ENCODE peak calls at places on chromosomes 11 and 22, in eight cellular contexts. N is AG09309, Y is kidney, P is BE2C, X is fibroblast of the aortic adventitia, I is H9, S is Calu3, K is sigmoid colon. H is an unnamed sample.

GRCh38 chr11:118921121-118921928 is 4.4 kb downstream of the BCL9L start:
- DNase-seq in Y (peak; percentile 93), P (no peak), K (peak; percentile 93), I (peak; percentile 63), N (no peak), X (peak; percentile 94), S (no peak), H (no peak)

GRCh38 chr11:126588630-126589491 is 233.4 kb downstream of the ST3GAL4 start:
- DNase-seq in Y (no peak), K (no peak), N (no peak), P (no peak), S (no peak), I (no peak), X (no peak), H (no peak)

GRCh38 chr11:62680825-62681240 is 2.0 kb upstream of the UBXN1 start:
- DNase-seq in N (no peak), I (no peak), K (peak; percentile 73), S (peak; percentile 64), Y (no peak), X (peak; percentile 91), P (peak; percentile 56), H (no peak)

GRCh38 chr22:23119492-23120414 is 22.0 kb downstream of the RSPH14 start:
- DNase-seq in S (no peak), P (no peak), N (no peak), K (no peak), X (no peak), Y (no peak), I (no peak), H (no peak)

GRCh38 chr11:130897262-130898182 is 18.8 kb downstream of the SNX19 start:
- DNase-seq in K (peak; percentile 96), N (peak; percentile 92), I (no peak), S (peak; percentile 77), P (no peak), X (peak; percentile 98), Y (peak; percentile 92), H (no peak)

GRCh38 chr22:31929126-31929928 is 15.0 kb upstream of the YWHAH start:
- DNase-seq in S (no peak), K (no peak), P (peak; percentile 82), I (no peak), N (no peak), Y (peak; percentile 30), X (no peak), H (no peak)

GRCh38 chr11:66467756-66468155 is 1.1 kb downstream of the PELI3 start:
- DNase-seq in K (no peak), Y (peak; percentile 75), I (peak; percentile 47), P (no peak), X (no peak), S (peak; percentile 21), N (no peak), H (no peak)

GRCh38 chr11:69122642-69123431 is 32.9 kb upstream of the SMIM38 start:
- DNase-seq in S (peak; percentile 96), N (no peak), X (peak; percentile 69), P (no peak), K (no peak), Y (peak; percentile 97), I (peak; percentile 96), H (peak; percentile 45)

GRCh38 chr11:1501421-1502167 is 15.0 kb upstream of the MOB2 start:
- DNase-seq in I (no peak), P (no peak), S (no peak), Y (peak; percentile 72), K (no peak), X (no peak), N (no peak), H (no peak)

GRCh38 chr22:26239561-26239960 is 70.3 kb downstream of the SEZ6L start:
- DNase-seq in I (peak; percentile 4), Y (no peak), P (no peak), K (no peak), S (no peak), X (no peak), N (no peak), H (no peak)

GRCh38 chr11:27395556-27396258 is 32.7 kb upstream of the CCDC34 start:
- DNase-seq in I (no peak), S (peak; percentile 39), X (no peak), K (no peak), N (no peak), P (no peak), Y (no peak), H (no peak)

GRCh38 chr11:111707039-111707690 is 59.0 kb downstream of the PPP2R1B start:
- DNase-seq in P (no peak), Y (no peak), S (peak; percentile 31), X (peak; percentile 97), K (peak; percentile 87), I (no peak), N (peak; percentile 27), H (no peak)

GRCh38 chr22:50544078-50544745 is 1.5 kb upstream of the KLHDC7B start:
- DNase-seq in I (peak; percentile 89), K (peak; percentile 81), S (peak; percentile 93), N (no peak), X (peak; percentile 53), Y (peak; percentile 92), P (peak; percentile 90), H (no peak)

GRCh38 chr11:132862137-132862536 is 670.2 kb downstream of the OPCML start:
- DNase-seq in P (no peak), Y (no peak), S (no peak), I (no peak), X (no peak), N (no peak), K (no peak), H (no peak)

GRCh38 chr11:123143921-123144320 is 51.1 kb downstream of the CLMP start:
- DNase-seq in S (no peak), P (no peak), Y (no peak), I (no peak), X (no peak), N (no peak), K (no peak), H (no peak)

GRCh38 chr11:3684129-3684685 is 13.0 kb upstream of the CHRNA10 start:
- DNase-seq in S (no peak), N (no peak), P (no peak), Y (no peak), X (no peak), K (no peak), I (no peak), H (no peak)

GRCh38 chr11:3685923-3686322 is 14.7 kb upstream of the CHRNA10 start:
- DNase-seq in N (no peak), K (no peak), P (no peak), S (no peak), X (no peak), Y (no peak), I (no peak), H (no peak)

GRCh38 chr11:3683039-3683438 is 11.9 kb upstream of the CHRNA10 start:
- DNase-seq in X (no peak), N (no peak), K (no peak), S (no peak), Y (no peak), I (no peak), P (no peak), H (no peak)

GRCh38 chr11:3686751-3687150 is 15.6 kb upstream of the CHRNA10 start:
- DNase-seq in N (no peak), I (no peak), S (no peak), X (no peak), K (no peak), Y (no peak), P (no peak), H (no peak)

GRCh38 chr11:3684787-3685186 is 13.6 kb upstream of the CHRNA10 start:
- DNase-seq in S (no peak), N (no peak), Y (no peak), P (no peak), K (no peak), X (no peak), I (no peak), H (no peak)
- TF ChIP-seq CTCF in S (no peak), N (no peak), Y (no peak), P (no peak), K (no peak), X (no peak), I (no peak), H (no peak)

GRCh38 chr11:70471254-70471653 is 72.9 kb downstream of the CTTN start:
- DNase-seq in N (no peak), P (peak; percentile 51), Y (no peak), S (peak; percentile 22), K (peak; percentile 47), X (peak; percentile 18), I (peak; percentile 75), H (no peak)
- TF ChIP-seq CTCF in N (no peak), P (peak; percentile 52), Y (no peak), S (no peak), K (no peak), X (peak; percentile 32), I (peak; percentile 66), H (no peak)

GRCh38 chr11:116838321-116839084 is 1.1 kb upstream of the APOA1 start:
- DNase-seq in S (no peak), X (no peak), P (no peak), Y (no peak), I (no peak), K (peak; percentile 7), N (no peak), H (no peak)

GRCh38 chr11:116842117-116842516 is 4.7 kb upstream of the APOA1 start:
- DNase-seq in S (no peak), I (no peak), X (no peak), K (no peak), Y (no peak), N (no peak), P (no peak), H (no peak)

GRCh38 chr11:116842909-116843308 is 5.5 kb upstream of the APOA1 start:
- DNase-seq in I (no peak), Y (no peak), N (no peak), X (no peak), P (no peak), S (peak; percentile 8), K (no peak), H (no peak)

GRCh38 chr11:116840746-116841296 is 3.4 kb upstream of the APOA1 start:
- DNase-seq in P (no peak), K (peak; percentile 51), Y (no peak), N (no peak), X (no peak), S (no peak), I (no peak), H (no peak)

DNA sequence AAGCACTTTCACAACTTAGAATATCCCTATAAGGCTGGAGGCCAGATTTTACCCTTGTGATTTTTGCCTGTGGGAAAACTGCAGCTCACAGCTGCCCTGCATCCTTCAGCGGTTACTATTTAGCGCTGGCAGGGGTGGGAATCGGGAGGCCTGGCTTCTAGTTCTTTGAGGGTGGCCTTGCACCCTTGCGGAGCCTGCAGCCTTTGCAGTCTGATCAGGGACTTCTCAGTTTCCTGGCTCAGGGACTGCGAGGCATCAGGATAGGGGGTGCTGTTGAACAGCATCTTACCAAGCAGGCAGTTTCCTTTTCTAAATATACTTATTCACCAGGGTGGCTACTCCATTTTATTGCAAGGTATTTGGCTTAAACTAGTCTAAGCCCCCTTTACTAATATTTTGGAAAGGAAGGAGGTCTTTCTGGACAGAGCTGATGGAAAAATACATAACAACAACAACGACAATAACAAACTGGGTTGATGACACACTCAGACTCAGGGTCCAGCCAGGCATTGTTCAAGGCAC is 2.9 kb upstream of the APOA1 start:
- DNase-seq in K (no peak), X (peak; percentile 21), Y (no peak), P (no peak), S (no peak), N (no peak), I (peak; percentile 50), H (no peak)
- TF ChIP-seq CTCF in K (no peak), X (peak; percentile 31), Y (no peak), P (peak; percentile 38), S (no peak), N (peak; percentile 32), I (peak; percentile 45), H (no peak)

DNA sequence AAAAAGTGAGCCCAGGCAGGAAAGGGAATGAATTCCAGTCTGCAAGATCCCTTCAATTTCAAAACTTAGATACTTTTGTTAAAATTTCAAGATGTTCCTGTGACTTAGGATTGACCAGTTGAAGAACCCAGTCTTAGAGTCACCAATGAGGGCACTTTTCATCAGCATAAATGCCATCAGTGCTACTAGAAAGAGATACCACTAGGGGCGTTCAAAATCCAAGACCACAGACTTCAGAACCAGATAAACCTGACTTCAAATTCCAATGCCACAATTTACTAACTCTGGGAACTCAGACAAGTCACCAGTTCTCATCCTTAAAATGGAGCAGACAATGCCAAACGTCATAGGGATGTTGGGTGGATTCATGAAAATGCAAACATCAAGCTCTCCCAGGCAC is 523.2 kb downstream of the BUD13 start:
- DNase-seq in Y (no peak), K (no peak), X (no peak), P (no peak), N (no peak), S (no peak), I (no peak), H (no peak)
- TF ChIP-seq CTCF in Y (no peak), K (no peak), X (no peak), P (peak; percentile 12), N (no peak), S (no peak), I (peak; percentile 34), H (peak; percentile 13)